ENCODE peak calls at places on chromosomes 1 and 21, in six cellular contexts. F is AG10803, C is AML-193, V is SHP77, Q is naive B cell, U is RCC 7860. S is an unnamed sample.

GRCh38 chr1:40413527-40414252 is 36.6 kb upstream of the ZFP69B start:
- DNase-seq in F (no peak), C (no peak), V (no peak), Q (no peak), U (no peak), S (no peak)

GRCh38 chr1:37602750-37603694 is 7.3 kb upstream of the GNL2 start:
- DNase-seq in F (peak), C (peak), V (peak), Q (peak), U (peak), S (peak)

GRCh38 chr1:117201808-117202207 is 8.9 kb downstream of the VTCN1 start:
- DNase-seq in F (no peak), C (no peak), V (no peak), Q (no peak), U (no peak), S (no peak)

GRCh38 chr21:36461918-36462486 is 17.9 kb downstream of the CLDN14 start:
- DNase-seq in F (no peak), C (no peak), V (no peak), Q (no peak), U (no peak), S (no peak)

GRCh38 chr1:232439011-232439410 is 190.9 kb downstream of the SIPA1L2 start:
- DNase-seq in F (no peak), C (no peak), V (no peak), Q (no peak), U (no peak), S (no peak)

GRCh38 chr1:81950037-81950436 is 149.3 kb downstream of the ADGRL2 start:
- DNase-seq in F (no peak), C (no peak), V (no peak), Q (no peak), U (no peak), S (no peak)

GRCh38 chr1:108808438-108808837 is 48.5 kb downstream of the AKNAD1 start:
- DNase-seq in F (no peak), C (no peak), V (no peak), Q (no peak), U (no peak), S (no peak)

GRCh38 chr1:193348126-193349045 is 162.0 kb upstream of the B3GALT2 start:
- DNase-seq in F (peak), C (no peak), V (no peak), Q (no peak), U (no peak), S (no peak)

GRCh38 chr1:221887091-221887746 is 145.3 kb upstream of the DUSP10 start:
- DNase-seq in F (peak), C (no peak), V (peak), Q (no peak), U (peak), S (no peak)

GRCh38 chr1:31978853-31979400 is 34.7 kb upstream of the KHDRBS1 start:
- DNase-seq in F (no peak), C (no peak), V (no peak), Q (no peak), U (no peak), S (no peak)

GRCh38 chr1:180982424-180982823 is 40.2 kb downstream of the STX6 start:
- DNase-seq in F (no peak), C (no peak), V (no peak), Q (no peak), U (no peak), S (no peak)

GRCh38 chr1:205248793-205249601 is 21.3 kb downstream of the TMCC2 start:
- DNase-seq in F (no peak), C (no peak), V (no peak), Q (no peak), U (no peak), S (no peak)

GRCh38 chr1:100353073-100353801 is 931 bp downstream of the CDC14A start:
- DNase-seq in F (peak), C (peak), V (no peak), Q (peak), U (peak), S (peak)

GRCh38 chr1:16717174-16718108 is 22.9 kb upstream of the RNU1-4 start:
- DNase-seq in F (no peak), C (no peak), V (no peak), Q (no peak), U (peak), S (no peak)

GRCh38 chr21:38386967-38387366 is 111.3 kb downstream of the ERG start:
- DNase-seq in F (no peak), C (peak), V (no peak), Q (no peak), U (no peak), S (no peak)

S was measured in NAMALWA.